ENCODE peak calls at places on chromosomes 5 and 9, in seven cellular contexts. J, R, E, I, P, V and X are unnamed samples.
A peak's percentile ranks its signal among the peaks of the same experiment; 100 is the strongest.

GRCh38 chr9:73200694-73201432 is 49.2 kb downstream of the ANXA1 start:
- DNase-seq in E (no peak), R (no peak), J (no peak), V (no peak), I (no peak), P (no peak), X (no peak)

GRCh38 chr5:9376363-9377117 is 169.3 kb downstream of the SEMA5A start:
- DNase-seq in E (no peak), I (no peak), J (no peak), V (no peak), P (no peak), R (no peak), X (no peak)

GRCh38 chr5:180889366-180889765 is 9.6 kb upstream of the BTNL8 start:
- DNase-seq in V (no peak), R (no peak), P (no peak), I (no peak), J (no peak), E (no peak), X (no peak)

GRCh38 chr5:150066901-150067396 is 19.4 kb downstream of the CSF1R start:
- DNase-seq in E (no peak), J (no peak), V (no peak), R (no peak), P (no peak), I (no peak), X (no peak)

GRCh38 chr5:4541334-4541733 is 598.8 kb upstream of the ADAMTS16 start:
- DNase-seq in I (no peak), V (no peak), R (no peak), P (no peak), E (no peak), J (no peak), X (no peak)

GRCh38 chr5:76742586-76742985 is 26.7 kb downstream of the F2R start:
- DNase-seq in P (no peak), E (no peak), R (no peak), I (no peak), J (no peak), V (no peak), X (no peak)

GRCh38 chr5:54234304-54234938 is 76.0 kb downstream of the ARL15 start:
- DNase-seq in P (no peak), R (peak; percentile 40), V (no peak), I (no peak), J (no peak), E (no peak), X (no peak)

GRCh38 chr5:1783214-1783551 is 16.5 kb downstream of the MRPL36 start:
- DNase-seq in J (no peak), I (no peak), E (no peak), V (no peak), P (no peak), R (no peak), X (no peak)

GRCh38 chr5:134738963-134739661 is 764 bp downstream of the CAMLG start:
- DNase-seq in R (peak; percentile 12), I (no peak), J (no peak), P (peak; percentile 29), V (peak; percentile 27), E (peak; percentile 18), X (peak; percentile 46)

GRCh38 chr5:71883745-71884103 is 164.6 kb downstream of the CARTPT start:
- DNase-seq in E (no peak), J (no peak), I (no peak), P (no peak), V (no peak), R (no peak), X (no peak)

GRCh38 chr5:168291961-168292782 is 727 bp downstream of the WWC1 start:
- DNase-seq in P (no peak), E (peak; percentile 29), V (peak; percentile 38), R (no peak), I (no peak), J (peak; percentile 19), X (no peak)

GRCh38 chr5:122177162-122177561 is 47.8 kb downstream of the ZNF474 start:
- DNase-seq in E (no peak), J (no peak), R (no peak), V (no peak), I (no peak), P (no peak), X (no peak)

GRCh38 chr5:122173484-122174191 is 44.3 kb downstream of the ZNF474 start:
- DNase-seq in I (no peak), V (no peak), R (no peak), E (no peak), J (no peak), P (no peak), X (no peak)

GRCh38 chr5:122180146-122180712 is 50.9 kb downstream of the ZNF474 start:
- DNase-seq in J (no peak), I (no peak), V (no peak), R (no peak), E (no peak), P (no peak), X (no peak)

GRCh38 chr5:122172207-122172606 is 42.9 kb downstream of the ZNF474 start:
- DNase-seq in J (no peak), R (no peak), V (no peak), I (no peak), P (no peak), E (no peak), X (no peak)

GRCh38 chr5:122175852-122176251 is 46.5 kb downstream of the ZNF474 start:
- DNase-seq in V (no peak), J (no peak), E (no peak), I (no peak), P (no peak), R (no peak), X (no peak)
- TF ChIP-seq CTCF in V (no peak), J (no peak), E (no peak), I (no peak), P (no peak), R (no peak), X (no peak)

DNA sequence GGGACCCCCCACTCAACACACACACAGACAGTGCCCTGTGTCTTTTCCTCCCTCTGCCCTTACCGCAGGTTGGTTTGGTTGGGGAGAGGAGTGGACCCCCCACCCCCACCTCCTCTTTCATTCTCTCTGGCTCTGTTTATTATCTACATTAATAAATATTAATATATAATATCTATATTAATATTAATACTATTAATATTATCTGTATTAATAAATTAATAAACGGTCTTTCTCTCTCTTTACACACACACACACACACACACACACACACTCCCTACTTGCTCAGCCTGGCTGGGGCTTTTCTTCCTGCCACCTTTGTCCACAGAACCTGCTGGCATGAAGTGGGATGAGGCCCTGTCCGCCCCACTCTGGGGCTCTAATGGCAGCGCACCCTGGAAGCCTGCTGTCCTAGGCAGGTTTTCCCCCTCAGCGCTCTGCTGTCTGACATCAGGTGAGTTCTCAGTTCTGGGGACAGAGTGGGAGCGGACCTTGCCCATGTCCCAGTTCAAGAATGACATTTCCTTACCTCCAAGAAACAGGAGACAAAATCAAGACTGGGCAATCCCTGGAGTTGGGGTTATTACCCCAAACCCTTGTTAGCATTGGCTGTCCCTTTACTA is 10.5 kb upstream of the SMIM32 start:
- DNase-seq in E (no peak), V (no peak), J (no peak), I (no peak), P (no peak), R (no peak), X (no peak)
- H3K4me3 ChIP-seq in E (no peak overlapping the region), V (no peak overlapping the region), J (no peak overlapping the region), I (no peak overlapping the region), P (no peak overlapping the region), R (no peak overlapping the region), X (no peak overlapping the region)

GRCh38 chr9:124658165-124659017 is 112.7 kb downstream of the NR6A1 start:
- DNase-seq in J (peak; percentile 50), P (peak; percentile 38), E (peak; percentile 62), V (peak; percentile 76), I (peak; percentile 74), R (peak; percentile 93), X (peak; percentile 91)
- TF ChIP-seq CTCF in J (no peak), P (no peak), E (no peak), V (no peak), I (no peak), R (no peak), X (no peak)

GRCh38 chr5:112125910-112126309 is 293.2 kb downstream of the EPB41L4A start:
- DNase-seq in E (no peak), R (no peak), V (no peak), I (no peak), P (no peak), J (no peak), X (no peak)
- H3K4me3 ChIP-seq in E (no peak overlapping the region), R (no peak overlapping the region), V (no peak overlapping the region), I (no peak overlapping the region), P (no peak overlapping the region), J (no peak overlapping the region), X (no peak overlapping the region)